ENCODE peak calls at places on chromosome 15, in six cellular contexts. J is lower leg skin, O is Peyer's patch, X is transverse colon, K is heart left ventricle, L is uterus. P is an unnamed sample.

GRCh38 chr15:83914906-83915305 is 261.0 kb downstream of the ADAMTSL3 start:
- DNase-seq in J (no peak), O (no peak), X (no peak), K (no peak), L (no peak), P (no peak)

GRCh38 chr15:74053497-74053896 is 28.9 kb downstream of the GOLGA6A start:
- DNase-seq in J (no peak), O (no peak), X (no peak), K (no peak), L (peak), P (no peak)

GRCh38 chr15:95176794-95177577 is 945.6 kb downstream of the MCTP2 start:
- DNase-seq in J (no peak), O (no peak), X (no peak), K (no peak), L (no peak), P (no peak)

GRCh38 chr15:48946088-48946839 is 17.5 kb downstream of the SHC4 start:
- DNase-seq in J (no peak), O (no peak), X (no peak), K (no peak), L (no peak), P (peak)

GRCh38 chr15:22224241-22224671 is 143.9 kb downstream of the OR4M2 start:
- DNase-seq in J (no peak), O (no peak), X (no peak), K (no peak), L (no peak), P (no peak)

GRCh38 chr15:40338921-40339620 is 1.7 kb downstream of the CCDC9B start:
- DNase-seq in J (no peak), O (no peak), X (peak), K (peak), L (peak), P (peak)

GRCh38 chr15:66919421-66919820 is 146.0 kb upstream of the SMAD3 start:
- DNase-seq in J (no peak), O (no peak), X (no peak), K (no peak), L (no peak), P (no peak)

GRCh38 chr15:49242820-49243219 is 72.8 kb downstream of the GALK2 start:
- DNase-seq in J (no peak), O (no peak), X (no peak), K (peak), L (no peak), P (peak)

GRCh38 chr15:91694829-91695205 is 158.7 kb upstream of the SLCO3A1 start:
- DNase-seq in J (peak), O (no peak), X (peak), K (peak), L (peak), P (no peak)

GRCh38 chr15:43930079-43930478 is 103.3 kb downstream of the WDR76 start:
- DNase-seq in J (no peak), O (no peak), X (no peak), K (no peak), L (no peak), P (peak)

GRCh38 chr15:25245801-25246622 is 192.8 kb downstream of the UBE3A start:
- DNase-seq in J (no peak), O (peak), X (peak), K (peak), L (peak), P (no peak)

GRCh38 chr15:66043264-66043663 is 174.0 kb downstream of the RAB11A start:
- DNase-seq in J (no peak), O (no peak), X (peak), K (no peak), L (no peak), P (no peak)

GRCh38 chr15:40054056-40054745 is 15.2 kb upstream of the SRP14 start:
- DNase-seq in J (no peak), O (no peak), X (no peak), K (no peak), L (no peak), P (no peak)

GRCh38 chr15:55774113-55774970 is 31.4 kb upstream of the PRTG start:
- DNase-seq in J (peak), O (peak), X (peak), K (no peak), L (no peak), P (no peak)

GRCh38 chr15:70154440-70155347 is 57.0 kb upstream of the TLE3 start:
- DNase-seq in J (no peak), O (peak), X (no peak), K (peak), L (peak), P (no peak)

GRCh38 chr15:45628136-45628535 is 6.7 kb upstream of the SQOR start:
- DNase-seq in J (peak), O (no peak), X (no peak), K (no peak), L (no peak), P (no peak)

GRCh38 chr15:60017538-60018199 is 13.6 kb downstream of the FOXB1 start:
- DNase-seq in J (no peak), O (no peak), X (no peak), K (no peak), L (no peak), P (no peak)

GRCh38 chr15:36880226-36880912 is 220.0 kb downstream of the MEIS2 start:
- DNase-seq in J (no peak), O (no peak), X (no peak), K (peak), L (no peak), P (no peak)

GRCh38 chr15:66290007-66290406 is 3.4 kb upstream of the DIS3L start:
- DNase-seq in J (no peak), O (no peak), X (no peak), K (no peak), L (no peak), P (no peak)

GRCh38 chr15:70132148-70132547 is 34.4 kb upstream of the TLE3 start:
- DNase-seq in J (no peak), O (no peak), X (no peak), K (peak), L (peak), P (no peak)

GRCh38 chr15:101250331-101250730 is 1.5 kb downstream of the CHSY1 start:
- DNase-seq in J (no peak), O (no peak), X (no peak), K (no peak), L (no peak), P (peak)

GRCh38 chr15:67184208-67184925 is 70.1 kb downstream of the AAGAB start:
- DNase-seq in J (peak), O (peak), X (no peak), K (no peak), L (peak), P (no peak)

GRCh38 chr15:31031471-31032064 is 40.1 kb upstream of the MTMR10 start:
- DNase-seq in J (no peak), O (no peak), X (no peak), K (no peak), L (no peak), P (peak)

DNA sequence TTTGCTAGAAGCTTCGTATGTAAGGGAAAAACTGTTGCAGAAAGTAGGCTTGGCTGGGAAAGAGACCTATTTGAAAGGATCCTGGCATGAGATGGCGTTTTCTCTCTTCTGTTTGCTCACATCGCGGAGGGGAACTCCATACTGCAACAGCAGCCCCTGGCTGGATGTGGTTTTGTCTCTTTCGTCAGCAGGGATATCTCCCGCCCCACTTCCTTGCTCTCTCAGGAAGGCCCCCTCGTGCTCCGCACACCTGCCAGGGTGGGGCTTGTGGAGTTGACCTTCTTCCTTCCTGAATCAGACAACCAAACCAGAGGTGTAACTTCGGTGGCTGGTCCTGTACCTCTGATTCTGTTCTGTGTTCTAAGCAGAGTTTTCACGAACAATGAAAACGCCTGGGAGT is 26.4 kb upstream of the MYZAP start:
- DNase-seq in J (no peak), O (peak), X (peak), K (no peak), L (no peak), P (no peak)
- TF ChIP-seq POLR2A in J (no peak), O (no peak), X (no peak), K (no peak), L (no peak), P (no peak)

GRCh38 chr15:29822685-29823459 is 604 bp upstream of the TJP1 start:
- DNase-seq in J (peak), O (peak), X (peak), K (peak), L (peak), P (peak)

GRCh38 chr15:29822100-29822684 is at the start of gene TJP1:
- DNase-seq in J (peak), O (peak), X (peak), K (peak), L (peak), P (peak)

GRCh38 chr15:29819979-29820801 is 2.1 kb downstream of the TJP1 start:
- DNase-seq in J (no peak), O (no peak), X (no peak), K (no peak), L (no peak), P (no peak)

GRCh38 chr15:29820802-29821160 is 1.5 kb downstream of the TJP1 start:
- DNase-seq in J (no peak), O (no peak), X (no peak), K (no peak), L (no peak), P (no peak)

GRCh38 chr15:29821416-29822099 is 710 bp downstream of the TJP1 start:
- DNase-seq in J (peak), O (peak), X (peak), K (peak), L (peak), P (peak)
- TF ChIP-seq POLR2A in J (no peak), O (peak), X (peak), K (peak), L (peak), P (no peak)

DNA sequence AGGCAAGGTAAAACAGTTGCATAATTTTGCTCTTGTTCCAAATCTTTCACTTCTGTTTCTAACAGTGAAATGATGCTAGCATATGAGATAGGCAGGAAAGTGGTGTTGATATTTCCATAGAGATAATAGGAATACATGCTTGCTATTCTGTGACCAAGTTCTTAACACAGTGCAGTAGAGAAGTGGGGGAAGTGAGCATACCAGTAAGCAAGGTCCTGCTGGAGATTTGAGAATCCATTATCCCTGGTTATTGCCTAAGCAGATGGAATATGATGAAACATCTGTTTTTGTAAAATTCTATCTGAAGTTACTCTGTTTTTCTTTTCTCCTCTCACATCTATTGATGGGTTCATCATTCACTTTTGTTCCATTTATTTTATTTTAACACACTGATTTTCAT is 28.7 kb downstream of the USP8 start:
- DNase-seq in J (no peak), O (no peak), X (no peak), K (no peak), L (no peak), P (no peak)
- TF ChIP-seq POLR2A in J (no peak), O (no peak), X (no peak), K (no peak), L (no peak), P (no peak)

GRCh38 chr15:88649286-88649733 is 10.5 kb downstream of the ISG20 start:
- DNase-seq in J (no peak), O (peak), X (peak), K (peak), L (peak), P (peak)
- TF ChIP-seq POLR2A in J (no peak), O (no peak), X (no peak), K (no peak), L (no peak), P (no peak)

GRCh38 chr15:34342737-34343575 is at the start of the genes NOP10 and NUTM1:
- DNase-seq in J (peak), O (peak), X (peak), K (peak), L (peak), P (peak)
- TF ChIP-seq POLR2A in J (peak), O (peak), X (peak), K (peak), L (peak), P (peak)

GRCh38 chr15:78264304-78265136 is at the start of gene DNAJA4:
- DNase-seq in J (peak), O (peak), X (peak), K (peak), L (peak), P (no peak)
- TF ChIP-seq POLR2A in J (no peak), O (peak), X (no peak), K (no peak), L (no peak), P (no peak)

GRCh38 chr15:78477295-78477694 is 30.1 kb upstream of the HYKK start:
- DNase-seq in J (no peak), O (no peak), X (no peak), K (no peak), L (no peak), P (no peak)
- TF ChIP-seq POLR2A in J (no peak), O (no peak), X (no peak), K (no peak), L (no peak), P (no peak)

GRCh38 chr15:64877435-64877834 is 34.3 kb upstream of the ANKDD1A start:
- DNase-seq in J (peak), O (no peak), X (peak), K (peak), L (peak), P (peak)

GRCh38 chr15:64888336-64888735 is 23.4 kb upstream of the ANKDD1A start:
- DNase-seq in J (no peak), O (no peak), X (no peak), K (no peak), L (no peak), P (no peak)

GRCh38 chr15:64878708-64879107 is 33.0 kb upstream of the ANKDD1A start:
- DNase-seq in J (peak), O (peak), X (peak), K (peak), L (no peak), P (no peak)

GRCh38 chr15:64883997-64884511 is 27.6 kb upstream of the ANKDD1A start:
- DNase-seq in J (peak), O (no peak), X (peak), K (peak), L (peak), P (peak)

GRCh38 chr15:64883097-64883581 is 28.6 kb upstream of the ANKDD1A start:
- DNase-seq in J (no peak), O (no peak), X (no peak), K (no peak), L (no peak), P (no peak)
- TF ChIP-seq POLR2A in J (no peak), O (no peak), X (no peak), K (no peak), L (no peak), P (no peak)

GRCh38 chr15:72198410-72199270 is 1.1 kb upstream of the GRAMD2A start:
- DNase-seq in J (no peak), O (no peak), X (no peak), K (no peak), L (no peak), P (no peak)
- TF ChIP-seq POLR2A in J (no peak), O (no peak), X (no peak), K (no peak), L (no peak), P (no peak)

GRCh38 chr15:78506971-78507830 is at the start of gene HYKK:
- DNase-seq in J (peak), O (peak), X (peak), K (peak), L (peak), P (peak)
- TF ChIP-seq POLR2A in J (no peak), O (peak), X (peak), K (peak), L (no peak), P (peak)